ENCODE peak calls at places on chromosomes 3 and 15, in ten cellular contexts. B, W, D, Y, A, E, H, R, M and O are unnamed samples.

GRCh38 chr3:47376393-47376792 is 4.4 kb upstream of the PTPN23 start:
- DNase-seq in B (no peak), W (no peak), D (no peak), Y (no peak), A (no peak), E (no peak), H (no peak), R (no peak), M (no peak), O (no peak)

GRCh38 chr3:145902166-145902565 is 258.8 kb downstream of the PLOD2 start:
- DNase-seq in B (no peak), W (no peak), D (no peak), Y (no peak), A (no peak), E (no peak), H (no peak), R (no peak), M (peak), O (no peak)

GRCh38 chr15:30923429-30923828 is 19.7 kb downstream of the FAN1 start:
- DNase-seq in B (no peak), W (no peak), D (no peak), Y (no peak), A (no peak), E (no peak), H (no peak), R (no peak), M (no peak), O (no peak)

GRCh38 chr3:133870822-133871221 is 24.9 kb downstream of the RAB6B start:
- DNase-seq in B (no peak), W (no peak), D (no peak), Y (no peak), A (no peak), E (no peak), H (no peak), R (no peak), M (no peak), O (no peak)

GRCh38 chr3:124832782-124833709 is 54.1 kb downstream of the ITGB5 start:
- DNase-seq in B (no peak), W (no peak), D (no peak), Y (no peak), A (no peak), E (peak), H (peak), R (no peak), M (peak), O (no peak)

GRCh38 chr15:75661779-75662140 is 14.0 kb downstream of the SNX33 start:
- DNase-seq in B (no peak), W (no peak), D (no peak), Y (no peak), A (no peak), E (no peak), H (no peak), R (no peak), M (no peak), O (no peak)

GRCh38 chr15:57440799-57441198 is 64.5 kb downstream of the CGNL1 start:
- DNase-seq in B (no peak), W (no peak), D (no peak), Y (no peak), A (no peak), E (peak), H (peak), R (no peak), M (peak), O (no peak)

GRCh38 chr3:76497636-76498035 is 542.3 kb upstream of the ROBO2 start:
- DNase-seq in B (no peak), W (no peak), D (no peak), Y (no peak), A (no peak), E (peak), H (no peak), R (no peak), M (peak), O (no peak)

GRCh38 chr3:107897471-107898180 is 193.2 kb downstream of the CD47 start:
- DNase-seq in B (no peak), W (no peak), D (no peak), Y (no peak), A (no peak), E (no peak), H (peak), R (no peak), M (peak), O (no peak)

GRCh38 chr15:64589435-64590084 is 129.2 kb downstream of the ZNF609 start:
- DNase-seq in B (no peak), W (no peak), D (no peak), Y (no peak), A (no peak), E (no peak), H (no peak), R (no peak), M (no peak), O (no peak)

GRCh38 chr3:8319935-8320634 is 181.5 kb upstream of the LMCD1 start:
- DNase-seq in B (no peak), W (no peak), D (no peak), Y (peak), A (no peak), E (peak), H (peak), R (no peak), M (peak), O (no peak)

GRCh38 chr3:10286596-10287295 is 6.0 kb downstream of the GHRL start:
- DNase-seq in B (peak), W (peak), D (no peak), Y (peak), A (no peak), E (no peak), H (peak), R (no peak), M (peak), O (no peak)

GRCh38 chr15:63497642-63498100 is 6.7 kb upstream of the USP3 start:
- DNase-seq in B (peak), W (no peak), D (peak), Y (no peak), A (no peak), E (no peak), H (no peak), R (no peak), M (no peak), O (no peak)

GRCh38 chr3:194042947-194043346 is 93.0 kb upstream of the HES1 start:
- DNase-seq in B (no peak), W (no peak), D (no peak), Y (no peak), A (no peak), E (peak), H (peak), R (no peak), M (peak), O (no peak)

GRCh38 chr3:182618981-182619591 is 174.2 kb upstream of the ATP11B start:
- DNase-seq in B (no peak), W (no peak), D (no peak), Y (no peak), A (no peak), E (peak), H (peak), R (no peak), M (peak), O (no peak)

GRCh38 chr3:45132568-45133211 is 13.5 kb downstream of the CDCP1 start:
- DNase-seq in B (no peak), W (no peak), D (no peak), Y (no peak), A (no peak), E (no peak), H (no peak), R (no peak), M (no peak), O (no peak)

GRCh38 chr3:150114273-150114672 is 143.6 kb upstream of the PFN2 start:
- DNase-seq in B (no peak), W (no peak), D (no peak), Y (no peak), A (no peak), E (no peak), H (no peak), R (no peak), M (no peak), O (no peak)

GRCh38 chr3:38524141-38524739 is 28.1 kb downstream of the EXOG start:
- DNase-seq in B (no peak), W (no peak), D (no peak), Y (no peak), A (no peak), E (no peak), H (no peak), R (no peak), M (no peak), O (no peak)

GRCh38 chr15:75753145-75753544 is 40.5 kb upstream of the CSPG4 start:
- DNase-seq in B (peak), W (no peak), D (no peak), Y (no peak), A (no peak), E (no peak), H (no peak), R (no peak), M (no peak), O (no peak)

GRCh38 chr15:65054333-65055200 is 9.4 kb downstream of the SLC51B start:
- DNase-seq in B (peak), W (peak), D (peak), Y (peak), A (peak), E (no peak), H (peak), R (peak), M (peak), O (peak)

GRCh38 chr3:171420667-171421066 is 39.5 kb downstream of the TNIK start:
- DNase-seq in B (no peak), W (no peak), D (no peak), Y (no peak), A (no peak), E (no peak), H (no peak), R (no peak), M (peak), O (no peak)

GRCh38 chr3:143827425-143827824 is 20.8 kb downstream of the SLC9A9 start:
- DNase-seq in B (no peak), W (no peak), D (no peak), Y (no peak), A (no peak), E (no peak), H (no peak), R (no peak), M (no peak), O (no peak)

GRCh38 chr3:128276151-128276445 is 122.8 kb downstream of the EEFSEC start:
- DNase-seq in B (no peak), W (no peak), D (no peak), Y (no peak), A (no peak), E (no peak), H (no peak), R (no peak), M (no peak), O (no peak)

GRCh38 chr3:157499342-157499963 is 3.8 kb downstream of the VEPH1 start:
- DNase-seq in B (peak), W (no peak), D (peak), Y (no peak), A (peak), E (peak), H (no peak), R (peak), M (peak), O (no peak)

GRCh38 chr3:165404357-165405042 is 208.3 kb upstream of the SLITRK3 start:
- DNase-seq in B (no peak), W (no peak), D (no peak), Y (no peak), A (no peak), E (no peak), H (no peak), R (no peak), M (no peak), O (no peak)

GRCh38 chr15:63395730-63396545 is 14.3 kb upstream of the CA12 start:
- DNase-seq in B (no peak), W (no peak), D (no peak), Y (no peak), A (no peak), E (no peak), H (no peak), R (no peak), M (no peak), O (no peak)

GRCh38 chr3:23484386-23484785 is 281.3 kb downstream of the UBE2E2 start:
- DNase-seq in B (no peak), W (no peak), D (no peak), Y (no peak), A (no peak), E (no peak), H (no peak), R (no peak), M (peak), O (no peak)

GRCh38 chr3:167184511-167184910 is 195.6 kb downstream of the ZBBX start:
- DNase-seq in B (no peak), W (no peak), D (no peak), Y (no peak), A (no peak), E (no peak), H (no peak), R (no peak), M (no peak), O (no peak)
- TF ChIP-seq CTCF in B (no peak), W (no peak), D (no peak), Y (no peak), A (no peak), E (no peak), H (peak), R (no peak), M (no peak), O (no peak)

GRCh38 chr3:89314454-89314853 is 207.0 kb downstream of the EPHA3 start:
- DNase-seq in B (no peak), W (no peak), D (no peak), Y (no peak), A (no peak), E (peak), H (peak), R (no peak), M (peak), O (no peak)
- TF ChIP-seq CTCF in B (no peak), W (no peak), D (no peak), Y (no peak), A (no peak), E (peak), H (peak), R (peak), M (peak), O (no peak)

GRCh38 chr3:52277071-52277964 is 1.1 kb downstream of the WDR82 start:
- DNase-seq in B (peak), W (peak), D (peak), Y (peak), A (peak), E (no peak), H (peak), R (no peak), M (peak), O (peak)

GRCh38 chr3:52280046-52280445 is 1.6 kb upstream of the WDR82 start:
- DNase-seq in B (no peak), W (no peak), D (no peak), Y (no peak), A (no peak), E (no peak), H (peak), R (no peak), M (peak), O (no peak)

GRCh38 chr3:52278510-52279069 is at the start of gene WDR82:
- DNase-seq in B (peak), W (peak), D (peak), Y (peak), A (peak), E (no peak), H (peak), R (peak), M (peak), O (peak)

GRCh38 chr3:52281980-52282801 is 3.7 kb upstream of the WDR82 start:
- DNase-seq in B (no peak), W (no peak), D (peak), Y (no peak), A (no peak), E (no peak), H (peak), R (no peak), M (no peak), O (no peak)

GRCh38 chr3:52277972-52278509 is 408 bp downstream of the WDR82 start:
- DNase-seq in B (peak), W (peak), D (no peak), Y (peak), A (peak), E (no peak), H (peak), R (no peak), M (peak), O (no peak)
- TF ChIP-seq CTCF in B (peak), W (no peak), D (no peak), Y (no peak), A (no peak), E (peak), H (peak), R (peak), M (peak), O (no peak)

GRCh38 chr15:92653366-92653765 is 2.2 kb downstream of the FAM174B start:
- DNase-seq in B (no peak), W (no peak), D (no peak), Y (no peak), A (no peak), E (no peak), H (no peak), R (no peak), M (no peak), O (no peak)

GRCh38 chr15:92654662-92655061 is 913 bp downstream of the FAM174B start:
- DNase-seq in B (no peak), W (no peak), D (no peak), Y (no peak), A (no peak), E (no peak), H (no peak), R (no peak), M (no peak), O (no peak)

GRCh38 chr15:92652576-92652966 is 3.0 kb downstream of the FAM174B start:
- DNase-seq in B (no peak), W (no peak), D (no peak), Y (no peak), A (no peak), E (no peak), H (no peak), R (no peak), M (no peak), O (no peak)

GRCh38 chr15:92655178-92655995 is at the start of gene FAM174B:
- DNase-seq in B (no peak), W (peak), D (peak), Y (peak), A (peak), E (no peak), H (peak), R (peak), M (peak), O (no peak)

GRCh38 chr15:92653836-92654524 is 1.6 kb downstream of the FAM174B start:
- DNase-seq in B (no peak), W (peak), D (no peak), Y (no peak), A (peak), E (no peak), H (no peak), R (no peak), M (no peak), O (no peak)
- TF ChIP-seq CTCF in B (no peak), W (no peak), D (no peak), Y (no peak), A (no peak), E (no peak), H (no peak), R (no peak), M (no peak), O (no peak)

GRCh38 chr3:55408193-55408826 is 78.8 kb downstream of the WNT5A start:
- DNase-seq in B (no peak), W (no peak), D (peak), Y (no peak), A (no peak), E (no peak), H (no peak), R (no peak), M (no peak), O (no peak)
- TF ChIP-seq CTCF in B (no peak), W (no peak), D (no peak), Y (no peak), A (no peak), E (no peak), H (no peak), R (no peak), M (no peak), O (no peak)

GRCh38 chr3:98587654-98588532 is 5.5 kb downstream of the CPOX start:
- DNase-seq in B (no peak), W (no peak), D (no peak), Y (no peak), A (no peak), E (no peak), H (peak), R (no peak), M (peak), O (no peak)
- TF ChIP-seq CTCF in B (no peak), W (peak), D (no peak), Y (peak), A (no peak), E (peak), H (peak), R (peak), M (peak), O (no peak)

DNA sequence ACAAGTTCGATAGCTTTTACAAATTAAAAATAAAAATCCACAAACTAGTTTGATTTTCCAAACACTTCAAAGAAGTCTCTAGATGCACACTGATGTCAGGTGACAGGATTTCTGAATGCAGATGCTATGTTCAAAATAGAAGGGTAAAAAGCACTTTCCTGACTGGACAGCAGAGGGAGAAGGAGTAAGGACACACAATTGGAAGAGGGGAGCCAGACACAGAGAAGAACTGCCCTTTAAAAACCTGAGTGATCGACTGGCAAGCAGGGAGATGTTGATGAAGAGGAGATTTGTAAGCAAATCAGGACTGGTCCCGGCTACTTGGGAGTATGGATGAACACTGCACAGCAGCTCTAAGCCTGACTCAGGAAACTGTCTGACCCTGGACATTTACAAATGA is 612.8 kb downstream of the MAGI1 start:
- DNase-seq in B (no peak), W (no peak), D (no peak), Y (no peak), A (peak), E (no peak), H (peak), R (no peak), M (peak), O (no peak)
- TF ChIP-seq CTCF in B (peak), W (no peak), D (no peak), Y (no peak), A (no peak), E (peak), H (peak), R (peak), M (peak), O (no peak)

GRCh38 chr15:39471791-39472190 is 109.1 kb upstream of the THBS1 start:
- DNase-seq in B (no peak), W (no peak), D (no peak), Y (no peak), A (no peak), E (no peak), H (no peak), R (no peak), M (no peak), O (no peak)

GRCh38 chr15:39479916-39480315 is 101.0 kb upstream of the THBS1 start:
- DNase-seq in B (no peak), W (no peak), D (no peak), Y (no peak), A (no peak), E (no peak), H (peak), R (no peak), M (no peak), O (no peak)

GRCh38 chr15:39478996-39479395 is 101.9 kb upstream of the THBS1 start:
- DNase-seq in B (no peak), W (no peak), D (no peak), Y (no peak), A (no peak), E (no peak), H (no peak), R (no peak), M (no peak), O (no peak)

GRCh38 chr15:39472661-39473657 is 107.9 kb upstream of the THBS1 start:
- DNase-seq in B (peak), W (no peak), D (peak), Y (no peak), A (no peak), E (peak), H (peak), R (no peak), M (peak), O (peak)

DNA sequence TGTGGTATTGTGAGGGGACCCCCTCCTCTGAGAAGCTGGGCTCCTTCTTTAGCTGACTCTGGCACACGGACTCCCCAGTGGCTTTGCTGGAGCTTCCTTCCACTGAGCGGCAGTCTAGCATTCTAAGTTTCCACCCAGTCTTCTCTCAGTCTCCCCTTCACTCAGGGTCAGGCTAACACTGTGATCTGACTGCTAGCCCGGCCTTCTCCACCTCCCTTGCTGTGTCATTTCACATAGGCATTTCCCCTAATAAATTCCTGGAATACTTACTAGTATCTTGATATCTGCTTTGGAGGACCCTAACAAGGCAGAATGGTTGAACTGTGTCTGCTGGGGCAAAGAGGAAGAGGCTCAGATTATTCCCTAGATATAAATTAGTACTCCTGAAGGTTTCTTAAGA is 106.2 kb upstream of the THBS1 start:
- DNase-seq in B (no peak), W (no peak), D (no peak), Y (no peak), A (no peak), E (no peak), H (no peak), R (no peak), M (no peak), O (no peak)
- TF ChIP-seq CTCF in B (no peak), W (no peak), D (no peak), Y (no peak), A (no peak), E (no peak), H (no peak), R (no peak), M (no peak), O (no peak)

DNA sequence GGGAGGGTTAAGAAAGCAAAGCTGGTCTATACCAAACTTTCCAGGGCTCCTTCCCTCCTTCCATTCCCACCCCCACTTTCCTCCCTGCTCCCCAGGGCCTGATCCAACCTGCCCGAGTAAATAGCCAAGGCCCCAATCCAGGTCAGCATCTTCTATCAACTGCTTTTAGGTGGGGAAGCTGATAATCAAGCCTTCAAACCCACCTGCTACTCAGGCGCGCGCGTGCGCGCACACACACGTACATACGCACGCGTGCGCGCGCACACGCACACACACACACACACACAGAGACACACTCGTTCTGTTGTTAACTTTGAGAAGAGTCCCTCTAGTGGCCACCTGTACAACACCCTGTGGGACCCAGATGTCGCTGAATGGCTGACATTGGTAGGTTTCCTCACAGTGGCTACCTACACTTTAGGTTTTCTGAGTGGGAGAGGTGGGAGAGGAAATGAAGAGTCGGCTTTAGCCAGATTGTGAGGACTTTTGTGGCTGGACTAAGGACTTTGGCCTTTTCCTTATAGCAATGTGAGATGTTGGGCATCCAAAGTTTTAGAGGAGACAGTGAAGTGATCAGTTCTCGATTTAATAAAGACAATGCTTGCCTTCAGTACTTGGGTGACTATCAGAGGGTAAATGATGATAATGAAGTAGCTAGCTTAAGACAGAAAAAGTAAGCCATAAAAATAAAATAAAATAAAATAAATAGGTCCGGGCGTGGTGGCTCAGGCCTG is 179.9 kb upstream of the C2CD4B start:
- DNase-seq in B (peak), W (peak), D (peak), Y (peak), A (peak), E (peak), H (peak), R (peak), M (peak), O (no peak)
- TF ChIP-seq CTCF in B (peak), W (peak), D (peak), Y (peak), A (peak), E (peak), H (peak), R (peak), M (peak), O (no peak)